ENCODE peak calls at places on chromosomes 11 and 22, in seven cellular contexts. One of them, this sample, is unnamed.

GRCh38 chr11:22115470-22116037 is 77.3 kb upstream of the ANO5 start:
- DNase-seq in fibroblast of lung: no peak
- DNase-seq in lower lobe of right lung: no peak
- DNase-seq in heart left ventricle: peak; percentile 48
- DNase-seq in right lobe of liver: no peak
- DNase-seq in keratinocyte: no peak
- DNase-seq in left ventricle myocardium inferior: no peak
- DNase-seq in this sample: peak; percentile 52

GRCh38 chr22:19260804-19261203 is 30.7 kb downstream of the CLTCL1 start:
- DNase-seq in left ventricle myocardium inferior: no peak
- DNase-seq in heart left ventricle: no peak
- DNase-seq in lower lobe of right lung: no peak
- DNase-seq in keratinocyte: no peak
- DNase-seq in right lobe of liver: no peak
- DNase-seq in fibroblast of lung: no peak
- DNase-seq in this sample: no peak

GRCh38 chr22:27997538-27997937 is 78.5 kb upstream of the PITPNB start:
- DNase-seq in left ventricle myocardium inferior: no peak
- DNase-seq in right lobe of liver: peak; percentile 20
- DNase-seq in fibroblast of lung: no peak
- DNase-seq in lower lobe of right lung: peak; percentile 24
- DNase-seq in heart left ventricle: no peak
- DNase-seq in keratinocyte: no peak
- DNase-seq in this sample: no peak

GRCh38 chr11:105609832-105610781 is at the start of gene GRIA4:
- DNase-seq in lower lobe of right lung: peak; percentile 45
- DNase-seq in heart left ventricle: peak; percentile 24
- DNase-seq in keratinocyte: no peak
- DNase-seq in left ventricle myocardium inferior: no peak
- DNase-seq in right lobe of liver: peak; percentile 45
- DNase-seq in fibroblast of lung: peak; percentile 64
- DNase-seq in this sample: peak; percentile 13

GRCh38 chr11:129960216-129961214 is 42.1 kb downstream of the PRDM10 start:
- DNase-seq in right lobe of liver: no peak
- DNase-seq in fibroblast of lung: peak; percentile 94
- DNase-seq in left ventricle myocardium inferior: no peak
- DNase-seq in lower lobe of right lung: no peak
- DNase-seq in heart left ventricle: no peak
- DNase-seq in keratinocyte: no peak
- DNase-seq in this sample: no peak

GRCh38 chr11:27213232-27213660 is 149.8 kb downstream of the CCDC34 start:
- DNase-seq in left ventricle myocardium inferior: no peak
- DNase-seq in lower lobe of right lung: no peak
- DNase-seq in fibroblast of lung: peak; percentile 85
- DNase-seq in keratinocyte: peak; percentile 35
- DNase-seq in heart left ventricle: no peak
- DNase-seq in right lobe of liver: no peak
- DNase-seq in this sample: no peak

GRCh38 chr11:121180183-121180582 is 79.1 kb downstream of the TECTA start:
- DNase-seq in fibroblast of lung: no peak
- DNase-seq in heart left ventricle: no peak
- DNase-seq in right lobe of liver: no peak
- DNase-seq in lower lobe of right lung: no peak
- DNase-seq in left ventricle myocardium inferior: no peak
- DNase-seq in keratinocyte: no peak
- DNase-seq in this sample: no peak

GRCh38 chr11:64858467-64859401 is 14.3 kb upstream of the CDC42BPG start:
- DNase-seq in keratinocyte: no peak
- DNase-seq in left ventricle myocardium inferior: peak; percentile 70
- DNase-seq in right lobe of liver: no peak
- DNase-seq in fibroblast of lung: no peak
- DNase-seq in lower lobe of right lung: no peak
- DNase-seq in heart left ventricle: peak; percentile 86
- DNase-seq in this sample: peak; percentile 86

GRCh38 chr11:93196816-93197382 is 892 bp downstream of the SLC36A4 start:
- DNase-seq in fibroblast of lung: no peak
- DNase-seq in right lobe of liver: no peak
- DNase-seq in heart left ventricle: no peak
- DNase-seq in left ventricle myocardium inferior: no peak
- DNase-seq in lower lobe of right lung: no peak
- DNase-seq in keratinocyte: no peak
- DNase-seq in this sample: no peak

DNA sequence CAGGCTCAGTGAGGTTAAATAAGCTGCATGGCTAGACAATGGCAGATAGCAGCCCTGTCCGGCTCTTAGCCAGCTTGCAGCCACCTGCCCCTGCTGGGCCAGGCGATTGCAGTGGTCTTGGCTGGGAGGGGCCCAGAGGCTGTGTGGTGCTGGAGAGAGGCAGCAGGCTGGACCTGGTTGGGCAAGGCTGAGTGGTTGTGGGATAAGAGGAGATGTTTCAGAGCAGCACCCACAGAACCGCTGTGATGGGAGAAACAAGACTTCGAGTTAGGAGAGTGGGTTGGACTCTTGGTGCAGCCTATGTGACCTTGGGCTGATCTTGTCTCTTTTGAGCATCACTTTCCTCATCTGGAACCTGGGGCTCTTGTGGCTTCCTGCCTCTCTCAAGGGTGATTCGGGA is 25.5 kb downstream of the PTPRJ start:
- DNase-seq in right lobe of liver: no peak
- DNase-seq in fibroblast of lung: no peak
- DNase-seq in heart left ventricle: no peak
- DNase-seq in keratinocyte: no peak
- DNase-seq in lower lobe of right lung: no peak
- DNase-seq in left ventricle myocardium inferior: no peak
- DNase-seq in this sample: no peak
- H3K4me1 ChIP-seq in right lobe of liver: peaks cover 5% of the 10 kb centered on the region
- H3K4me1 ChIP-seq in fibroblast of lung: peaks cover 12% of the 10 kb centered on the region
- H3K4me1 ChIP-seq in heart left ventricle: peaks cover 21% of the 10 kb centered on the region
- H3K4me1 ChIP-seq in keratinocyte: no peaks in the 10 kb centered on the region
- H3K4me1 ChIP-seq in lower lobe of right lung: peaks cover 42% of the 10 kb centered on the region
- H3K4me1 ChIP-seq in left ventricle myocardium inferior: peaks cover 65% of the 10 kb centered on the region
- H3K4me1 ChIP-seq in this sample: peaks cover 27% of the 10 kb centered on the region

DNA sequence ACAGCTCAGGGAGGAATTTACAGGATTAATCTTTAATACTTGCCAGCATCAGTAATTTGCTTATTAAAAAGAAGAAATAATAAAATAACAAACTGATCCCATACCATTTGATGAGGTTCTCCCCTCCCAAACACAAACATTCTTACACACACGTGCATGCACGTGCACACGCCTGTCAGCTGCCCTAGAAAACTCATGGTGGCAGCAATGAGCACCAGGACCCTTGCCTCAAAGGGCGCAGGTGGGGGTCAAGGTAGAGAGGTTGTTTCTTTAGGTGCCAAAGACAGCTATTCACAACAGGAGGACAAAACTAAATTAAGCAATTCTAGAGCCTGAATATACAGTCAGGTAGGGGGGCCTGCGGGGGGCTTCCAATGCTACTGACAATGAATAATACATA is 219.3 kb downstream of the BUD13 start:
- DNase-seq in heart left ventricle: no peak
- DNase-seq in fibroblast of lung: no peak
- DNase-seq in left ventricle myocardium inferior: no peak
- DNase-seq in lower lobe of right lung: no peak
- DNase-seq in keratinocyte: no peak
- DNase-seq in right lobe of liver: no peak
- DNase-seq in this sample: no peak
- TF ChIP-seq CTCF in heart left ventricle: no peak
- TF ChIP-seq CTCF in fibroblast of lung: no peak
- TF ChIP-seq CTCF in left ventricle myocardium inferior: no peak
- TF ChIP-seq CTCF in lower lobe of right lung: no peak
- TF ChIP-seq CTCF in keratinocyte: no peak
- TF ChIP-seq CTCF in right lobe of liver: no peak
- TF ChIP-seq CTCF in this sample: no peak

DNA sequence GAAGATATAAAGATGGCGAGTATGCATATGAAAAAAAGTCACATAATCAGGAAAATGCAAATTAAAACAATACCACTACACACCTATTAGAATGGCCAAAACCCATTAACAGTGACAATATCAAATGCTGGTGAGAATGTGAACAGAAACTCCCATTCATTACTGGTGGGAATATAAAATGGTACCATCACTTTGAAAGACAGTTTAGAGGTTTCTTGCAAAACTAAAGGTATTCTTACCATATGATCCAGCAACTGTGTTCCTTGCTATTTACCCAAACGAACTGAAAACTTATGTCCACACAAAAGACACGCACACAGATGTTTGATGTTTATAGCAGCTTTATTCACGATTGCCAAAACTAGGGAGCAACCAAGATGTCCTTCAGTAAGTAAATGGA is 7.4 kb downstream of the PICALM start:
- DNase-seq in keratinocyte: no peak
- DNase-seq in lower lobe of right lung: no peak
- DNase-seq in left ventricle myocardium inferior: no peak
- DNase-seq in fibroblast of lung: no peak
- DNase-seq in right lobe of liver: no peak
- DNase-seq in heart left ventricle: no peak
- DNase-seq in this sample: no peak
- H3K4me1 ChIP-seq in keratinocyte: peaks cover 20% of the 10 kb centered on the region
- H3K4me1 ChIP-seq in lower lobe of right lung: peaks cover 94% of the 10 kb centered on the region
- H3K4me1 ChIP-seq in left ventricle myocardium inferior: peaks cover 93% of the 10 kb centered on the region
- H3K4me1 ChIP-seq in fibroblast of lung: peaks cover 9% of the 10 kb centered on the region
- H3K4me1 ChIP-seq in right lobe of liver: no peaks in the 10 kb centered on the region
- H3K4me1 ChIP-seq in heart left ventricle: peaks cover 42% of the 10 kb centered on the region
- H3K4me1 ChIP-seq in this sample: peaks cover 82% of the 10 kb centered on the region

GRCh38 chr11:4839851-4840549 is 9.0 kb downstream of the OR51S1 start:
- DNase-seq in right lobe of liver: no peak
- DNase-seq in lower lobe of right lung: no peak
- DNase-seq in heart left ventricle: no peak
- DNase-seq in fibroblast of lung: no peak
- DNase-seq in left ventricle myocardium inferior: no peak
- DNase-seq in keratinocyte: no peak
- DNase-seq in this sample: no peak
- TF ChIP-seq CTCF in right lobe of liver: no peak
- TF ChIP-seq CTCF in lower lobe of right lung: no peak
- TF ChIP-seq CTCF in heart left ventricle: no peak
- TF ChIP-seq CTCF in fibroblast of lung: no peak
- TF ChIP-seq CTCF in left ventricle myocardium inferior: no peak
- TF ChIP-seq CTCF in keratinocyte: no peak
- TF ChIP-seq CTCF in this sample: no peak

GRCh38 chr11:32307921-32308320 is 127.4 kb downstream of the WT1 start:
- DNase-seq in heart left ventricle: no peak
- DNase-seq in keratinocyte: no peak
- DNase-seq in fibroblast of lung: no peak
- DNase-seq in left ventricle myocardium inferior: no peak
- DNase-seq in lower lobe of right lung: no peak
- DNase-seq in right lobe of liver: no peak
- DNase-seq in this sample: no peak

GRCh38 chr11:32311351-32312077 is 123.8 kb downstream of the WT1 start:
- DNase-seq in keratinocyte: no peak
- DNase-seq in lower lobe of right lung: no peak
- DNase-seq in right lobe of liver: no peak
- DNase-seq in fibroblast of lung: no peak
- DNase-seq in left ventricle myocardium inferior: no peak
- DNase-seq in heart left ventricle: no peak
- DNase-seq in this sample: no peak

GRCh38 chr11:32307449-32307848 is 127.9 kb downstream of the WT1 start:
- DNase-seq in left ventricle myocardium inferior: no peak
- DNase-seq in fibroblast of lung: no peak
- DNase-seq in keratinocyte: no peak
- DNase-seq in lower lobe of right lung: no peak
- DNase-seq in right lobe of liver: no peak
- DNase-seq in heart left ventricle: no peak
- DNase-seq in this sample: no peak

GRCh38 chr11:32310218-32310601 is 125.1 kb downstream of the WT1 start:
- DNase-seq in heart left ventricle: no peak
- DNase-seq in right lobe of liver: no peak
- DNase-seq in keratinocyte: no peak
- DNase-seq in left ventricle myocardium inferior: no peak
- DNase-seq in lower lobe of right lung: peak; percentile 80
- DNase-seq in fibroblast of lung: peak; percentile 29
- DNase-seq in this sample: no peak

GRCh38 chr11:32309541-32310217 is 125.7 kb downstream of the WT1 start:
- DNase-seq in right lobe of liver: no peak
- DNase-seq in left ventricle myocardium inferior: no peak
- DNase-seq in lower lobe of right lung: no peak
- DNase-seq in heart left ventricle: no peak
- DNase-seq in fibroblast of lung: no peak
- DNase-seq in keratinocyte: no peak
- DNase-seq in this sample: no peak
- H3K4me1 ChIP-seq in right lobe of liver: no peaks in the 10 kb centered on the region
- H3K4me1 ChIP-seq in left ventricle myocardium inferior: no peaks in the 10 kb centered on the region
- H3K4me1 ChIP-seq in lower lobe of right lung: peaks cover 5% of the 10 kb centered on the region
- H3K4me1 ChIP-seq in heart left ventricle: no peaks in the 10 kb centered on the region
- H3K4me1 ChIP-seq in fibroblast of lung: no peaks in the 10 kb centered on the region
- H3K4me1 ChIP-seq in keratinocyte: no peaks in the 10 kb centered on the region
- H3K4me1 ChIP-seq in this sample: no peaks in the 10 kb centered on the region

GRCh38 chr22:31628969-31629723 is 32.9 kb downstream of the PISD start:
- DNase-seq in lower lobe of right lung: peak; percentile 20
- DNase-seq in keratinocyte: no peak
- DNase-seq in heart left ventricle: no peak
- DNase-seq in right lobe of liver: no peak
- DNase-seq in left ventricle myocardium inferior: no peak
- DNase-seq in fibroblast of lung: no peak
- DNase-seq in this sample: no peak
- TF ChIP-seq CTCF in lower lobe of right lung: no peak
- TF ChIP-seq CTCF in keratinocyte: peak; percentile 19
- TF ChIP-seq CTCF in heart left ventricle: no peak
- TF ChIP-seq CTCF in right lobe of liver: no peak
- TF ChIP-seq CTCF in left ventricle myocardium inferior: no peak
- TF ChIP-seq CTCF in fibroblast of lung: no peak
- TF ChIP-seq CTCF in this sample: no peak

DNA sequence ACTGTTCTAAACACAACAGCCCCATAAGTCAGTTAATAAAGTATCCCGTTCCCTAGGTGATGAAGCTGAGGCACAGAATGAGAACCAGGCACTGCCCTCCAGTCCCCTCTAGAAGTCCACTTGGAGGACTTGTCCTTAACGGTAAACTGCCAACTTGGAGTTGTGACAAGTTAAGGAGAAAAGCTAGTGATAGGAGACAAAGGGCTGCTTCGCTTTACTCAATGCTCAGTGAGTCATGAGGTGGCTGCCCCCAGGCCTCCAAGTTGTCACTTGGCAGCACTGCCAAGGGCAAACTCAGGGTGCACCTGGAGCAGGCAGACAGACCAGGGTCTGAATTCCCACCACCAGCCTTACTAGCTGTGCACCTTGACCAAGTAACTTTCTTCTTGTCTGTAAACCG is 13.6 kb downstream of the SLC43A1 start:
- DNase-seq in lower lobe of right lung: no peak
- DNase-seq in heart left ventricle: peak; percentile 49
- DNase-seq in fibroblast of lung: peak; percentile 8
- DNase-seq in right lobe of liver: peak; percentile 82
- DNase-seq in keratinocyte: no peak
- DNase-seq in left ventricle myocardium inferior: no peak
- DNase-seq in this sample: no peak
- H3K4me1 ChIP-seq in lower lobe of right lung: peaks cover 26% of the 10 kb centered on the region
- H3K4me1 ChIP-seq in heart left ventricle: peaks cover 14% of the 10 kb centered on the region
- H3K4me1 ChIP-seq in fibroblast of lung: peaks cover 7% of the 10 kb centered on the region
- H3K4me1 ChIP-seq in right lobe of liver: peaks cover 7% of the 10 kb centered on the region
- H3K4me1 ChIP-seq in keratinocyte: peaks cover 9% of the 10 kb centered on the region
- H3K4me1 ChIP-seq in left ventricle myocardium inferior: peaks cover 42% of the 10 kb centered on the region
- H3K4me1 ChIP-seq in this sample: peaks cover 26% of the 10 kb centered on the region

This sample was measured in psoas muscle.